ENCODE peak calls at places on chromosomes 2 and 18, in five cellular contexts. B is stomach; O is bronchial epithelial cell; K is CD8-positive, alpha-beta T cell; C is OCI-LY7. T is an unnamed sample.

GRCh38 chr2:79585701-79586428 is 73.0 kb downstream of the CTNNA2 start:
- DNase-seq in B (no peak), O (peak; percentile 47), K (no peak), C (no peak), T (no peak)

GRCh38 chr2:5176764-5177163 is 515.4 kb upstream of the SOX11 start:
- DNase-seq in B (no peak), O (peak; percentile 51), K (no peak), C (no peak), T (no peak)

GRCh38 chr2:231611273-231612198 is 18.9 kb downstream of the TEX44 start:
- DNase-seq in B (peak; percentile 65), O (peak; percentile 94), K (peak; percentile 43), C (peak; percentile 67), T (peak; percentile 58)

GRCh38 chr2:127811922-127812321 is 951 bp upstream of the WDR33 start:
- DNase-seq in B (no peak), O (no peak), K (no peak), C (no peak), T (no peak)

GRCh38 chr2:239057533-239057932 is 209.6 kb downstream of the TWIST2 start:
- DNase-seq in B (no peak), O (no peak), K (no peak), C (no peak), T (no peak)

GRCh38 chr2:45232824-45233223 is 223.6 kb upstream of the SIX2 start:
- DNase-seq in B (no peak), O (no peak), K (no peak), C (no peak), T (no peak)

GRCh38 chr2:105103481-105103880 is 65.6 kb downstream of the MRPS9 start:
- DNase-seq in B (no peak), O (no peak), K (no peak), C (no peak), T (no peak)

GRCh38 chr2:17747684-17748452 is 5.7 kb downstream of the SMC6 start:
- DNase-seq in B (no peak), O (peak; percentile 47), K (no peak), C (no peak), T (no peak)

GRCh38 chr2:30222636-30223360 is 8.5 kb upstream of the LBH start:
- DNase-seq in B (no peak), O (no peak), K (no peak), C (no peak), T (no peak)

GRCh38 chr2:167749016-167749415 is 498.4 kb downstream of the STK39 start:
- DNase-seq in B (no peak), O (peak; percentile 75), K (no peak), C (no peak), T (peak; percentile 78)

GRCh38 chr18:111292-112014 is 46.9 kb upstream of the USP14 start:
- DNase-seq in B (peak; percentile 75), O (peak; percentile 81), K (peak; percentile 69), C (no peak), T (peak; percentile 15)

GRCh38 chr2:100235098-100235497 is 87.2 kb downstream of the LONRF2 start:
- DNase-seq in B (peak; percentile 25), O (no peak), K (peak; percentile 26), C (peak; percentile 90), T (no peak)

GRCh38 chr2:64114063-64114911 is 29.9 kb downstream of the PELI1 start:
- DNase-seq in B (no peak), O (peak; percentile 88), K (no peak), C (no peak), T (no peak)

GRCh38 chr2:9813312-9814128 is 29.8 kb upstream of the TAF1B start:
- DNase-seq in B (peak; percentile 77), O (no peak), K (peak; percentile 70), C (peak; percentile 70), T (peak; percentile 35)

GRCh38 chr18:361941-362913 is 94.4 kb upstream of the THOC1 start:
- DNase-seq in B (no peak), O (no peak), K (no peak), C (no peak), T (peak; percentile 67)

GRCh38 chr2:160292225-160292624 is 92.2 kb upstream of the ITGB6 start:
- DNase-seq in B (no peak), O (no peak), K (no peak), C (no peak), T (no peak)

GRCh38 chr2:36438454-36438977 is 82.9 kb downstream of the CRIM1 start:
- DNase-seq in B (no peak), O (peak; percentile 93), K (no peak), C (no peak), T (no peak)

GRCh38 chr2:105388971-105389381 is 9.9 kb downstream of the FHL2 start:
- DNase-seq in B (no peak), O (no peak), K (no peak), C (no peak), T (no peak)

GRCh38 chr2:167653131-167653530 is 594.3 kb downstream of the STK39 start:
- DNase-seq in B (no peak), O (no peak), K (no peak), C (no peak), T (no peak)

GRCh38 chr2:217105733-217106649 is 246.1 kb upstream of the TNP1 start:
- DNase-seq in B (no peak), O (peak; percentile 95), K (no peak), C (no peak), T (no peak)

GRCh38 chr2:237258146-237258545 is 155.8 kb downstream of the COL6A3 start:
- DNase-seq in B (no peak), O (no peak), K (no peak), C (no peak), T (no peak)

GRCh38 chr2:175156534-175156933 is 11.5 kb downstream of the ATF2 start:
- DNase-seq in B (no peak), O (no peak), K (no peak), C (no peak), T (no peak)

GRCh38 chr2:3428577-3428976 is 49.1 kb downstream of the TRAPPC12 start:
- DNase-seq in B (no peak), O (no peak), K (no peak), C (no peak), T (no peak)

GRCh38 chr2:3429068-3429610 is 49.6 kb downstream of the TRAPPC12 start:
- DNase-seq in B (no peak), O (no peak), K (no peak), C (no peak), T (no peak)

GRCh38 chr2:3432067-3432466 is 52.6 kb downstream of the TRAPPC12 start:
- DNase-seq in B (no peak), O (no peak), K (no peak), C (no peak), T (no peak)

GRCh38 chr2:3430740-3431490 is 51.4 kb downstream of the TRAPPC12 start:
- DNase-seq in B (no peak), O (no peak), K (no peak), C (no peak), T (no peak)

DNA sequence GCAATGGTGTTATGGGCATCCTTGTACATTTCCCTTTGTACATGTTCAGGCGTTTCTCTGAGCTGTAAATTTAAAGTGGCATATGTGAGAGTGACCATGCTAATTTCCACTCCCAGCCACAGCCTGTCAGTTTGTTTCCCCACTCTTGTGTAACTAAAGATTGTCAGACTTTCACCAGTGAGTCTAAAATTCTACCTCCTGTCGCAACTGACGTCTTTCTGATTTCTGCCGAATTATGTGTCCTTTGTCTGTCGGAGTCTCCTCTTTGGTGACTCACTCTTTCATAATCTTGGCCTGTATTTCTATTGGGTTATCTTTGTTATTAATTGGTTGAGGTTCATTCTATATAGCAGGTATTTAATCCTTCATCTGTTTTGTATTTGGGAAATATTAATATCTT is 50.7 kb downstream of the TRAPPC12 start:
- DNase-seq in B (no peak), O (peak; percentile 7), K (no peak), C (no peak), T (no peak)
- H3K36me3 ChIP-seq in B (peaks cover 24% of the 10 kb centered on the region), O (peaks cover 19% of the 10 kb centered on the region), K (peaks cover 16% of the 10 kb centered on the region), C (peaks cover 56% of the 10 kb centered on the region), T (no peaks in the 10 kb centered on the region)

DNA sequence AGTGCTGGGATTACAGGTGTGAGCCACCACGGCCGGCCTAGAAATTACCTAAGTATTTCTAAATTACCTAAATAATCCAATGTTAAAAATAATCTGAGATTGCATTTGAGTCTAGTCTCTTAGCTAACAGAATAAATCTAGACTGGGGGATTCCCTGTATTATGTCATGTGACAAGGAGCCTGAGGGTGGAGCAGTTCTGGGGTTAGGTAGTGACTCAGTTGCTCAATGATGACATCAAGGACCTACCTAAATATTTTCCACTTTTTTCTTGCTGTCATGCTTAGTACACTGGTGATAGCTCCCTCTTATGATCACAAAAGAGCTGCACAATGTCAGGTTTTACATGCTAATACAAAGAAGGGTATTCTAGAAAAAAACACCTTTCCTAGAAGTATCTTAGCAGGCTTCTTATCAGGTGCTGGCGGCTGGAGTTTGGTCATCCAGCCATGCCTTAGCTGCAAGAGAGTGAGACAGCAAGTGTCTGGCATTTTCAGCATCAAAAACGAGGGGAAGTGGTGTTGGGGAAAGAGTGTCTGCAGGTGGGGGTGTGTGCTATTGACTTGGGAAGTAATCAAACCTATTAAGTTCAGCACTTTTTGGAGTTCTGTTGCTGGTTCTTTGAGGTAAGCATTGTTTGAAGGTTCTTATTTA is 17.5 kb upstream of the CEP192 start:
- DNase-seq in B (no peak), O (peak; percentile 51), K (no peak), C (no peak), T (no peak)
- H3K36me3 ChIP-seq in B (peaks cover 15% of the 10 kb centered on the region), O (peaks cover 17% of the 10 kb centered on the region), K (peaks cover 13% of the 10 kb centered on the region), C (peaks cover 95% of the 10 kb centered on the region), T (peaks cover 45% of the 10 kb centered on the region)

GRCh38 chr2:42298996-42299754 is 61.8 kb downstream of the COX7A2L start:
- DNase-seq in B (no peak), O (no peak), K (no peak), C (no peak), T (no peak)
- H3K36me3 ChIP-seq in B (peaks cover 18% of the 10 kb centered on the region), O (peaks cover 2% of the 10 kb centered on the region), K (peaks cover 14% of the 10 kb centered on the region), C (peaks cover 55% of the 10 kb centered on the region), T (no peaks in the 10 kb centered on the region)

GRCh38 chr2:233186851-233187250 is 64.6 kb upstream of the ATG16L1 start:
- DNase-seq in B (no peak), O (peak; percentile 78), K (no peak), C (no peak), T (no peak)
- H3K36me3 ChIP-seq in B (peaks cover 3% of the 10 kb centered on the region), O (peaks cover 34% of the 10 kb centered on the region), K (peaks cover 83% of the 10 kb centered on the region), C (peaks cover 80% of the 10 kb centered on the region), T (no peaks in the 10 kb centered on the region)